ENCODE peak calls at places on chromosome 3, in four cellular contexts. One of them, this sample, is unnamed.

GRCh38 chr3:194185225-194185624 is 49.3 kb downstream of the HES1 start:
- DNase-seq in GM12878: no peak
- DNase-seq in A549: no peak
- DNase-seq in K562: no peak
- DNase-seq in this sample: no peak

GRCh38 chr3:184670091-184670602 is 41.7 kb downstream of the MAGEF1 start:
- DNase-seq in K562: no peak
- DNase-seq in A549: no peak
- DNase-seq in GM12878: no peak
- DNase-seq in this sample: no peak

GRCh38 chr3:113086506-113087461 is 96.0 kb downstream of the GTPBP8 start:
- DNase-seq in K562: no peak
- DNase-seq in GM12878: no peak
- DNase-seq in A549: peak; percentile 38
- DNase-seq in this sample: no peak

GRCh38 chr3:19147905-19148767 is at the start of gene KCNH8:
- DNase-seq in K562: peak; percentile 19
- DNase-seq in GM12878: no peak
- DNase-seq in A549: peak; percentile 3
- DNase-seq in this sample: no peak

GRCh38 chr3:194485876-194486539 is 794 bp downstream of the ATP13A3 start:
- DNase-seq in GM12878: no peak
- DNase-seq in A549: no peak
- DNase-seq in K562: peak; percentile 65
- DNase-seq in this sample: peak; percentile 31

GRCh38 chr3:10192953-10193691 is 28.4 kb downstream of the IRAK2 start:
- DNase-seq in A549: peak; percentile 60
- DNase-seq in K562: peak; percentile 53
- DNase-seq in GM12878: peak; percentile 91
- DNase-seq in this sample: peak; percentile 96

GRCh38 chr3:128408693-128409620 is 57.7 kb downstream of the DNAJB8 start:
- DNase-seq in GM12878: no peak
- DNase-seq in K562: no peak
- DNase-seq in A549: no peak
- DNase-seq in this sample: no peak

GRCh38 chr3:17686613-17687012 is 55.8 kb downstream of the TBC1D5 start:
- DNase-seq in A549: peak; percentile 13
- DNase-seq in K562: no peak
- DNase-seq in GM12878: no peak
- DNase-seq in this sample: no peak

GRCh38 chr3:158574646-158575045 is 3.7 kb downstream of the MLF1 start:
- DNase-seq in A549: no peak
- DNase-seq in K562: no peak
- DNase-seq in GM12878: no peak
- DNase-seq in this sample: no peak

GRCh38 chr3:76624128-76624527 is 415.8 kb upstream of the ROBO2 start:
- DNase-seq in GM12878: no peak
- DNase-seq in K562: peak; percentile 6
- DNase-seq in A549: no peak
- DNase-seq in this sample: no peak

GRCh38 chr3:186109897-186110803 is 1.3 kb upstream of the ETV5 start:
- DNase-seq in GM12878: no peak
- DNase-seq in K562: peak; percentile 34
- DNase-seq in A549: peak; percentile 10
- DNase-seq in this sample: peak; percentile 21

GRCh38 chr3:177553586-177553985 is 356.3 kb upstream of the TBL1XR1 start:
- DNase-seq in GM12878: no peak
- DNase-seq in K562: no peak
- DNase-seq in A549: no peak
- DNase-seq in this sample: no peak

GRCh38 chr3:46400000-46400734 is 6.7 kb downstream of the CCR5AS start:
- DNase-seq in GM12878: no peak
- DNase-seq in K562: peak; percentile 66
- DNase-seq in A549: no peak
- DNase-seq in this sample: peak; percentile 62

GRCh38 chr3:115239717-115240116 is 92.6 kb upstream of the ZBTB20 start:
- DNase-seq in K562: peak; percentile 31
- DNase-seq in A549: peak; percentile 83
- DNase-seq in GM12878: no peak
- DNase-seq in this sample: peak; percentile 100

GRCh38 chr3:133821767-133822638 is 16.4 kb downstream of the SRPRB start:
- DNase-seq in GM12878: no peak
- DNase-seq in K562: peak; percentile 33
- DNase-seq in A549: no peak
- DNase-seq in this sample: peak; percentile 80

GRCh38 chr3:57972421-57973111 is 35.7 kb upstream of the FLNB start:
- DNase-seq in A549: no peak
- DNase-seq in GM12878: no peak
- DNase-seq in K562: no peak
- DNase-seq in this sample: no peak
- H3K4me2 ChIP-seq in A549: peak overlapping the region; percentile 62
- H3K4me2 ChIP-seq in GM12878: no peak overlapping the region
- H3K4me2 ChIP-seq in K562: no peak overlapping the region
- H3K4me2 ChIP-seq in this sample: no peak overlapping the region

GRCh38 chr3:98730338-98730737 is 32.8 kb upstream of the ST3GAL6 start:
- DNase-seq in GM12878: peak; percentile 71
- DNase-seq in A549: no peak
- DNase-seq in K562: no peak
- DNase-seq in this sample: no peak
- TF ChIP-seq ELK1 in GM12878: no peak
- TF ChIP-seq ELK1 in A549: no peak
- TF ChIP-seq ELK1 in K562: no peak
- TF ChIP-seq ELK1 in this sample: no peak

DNA sequence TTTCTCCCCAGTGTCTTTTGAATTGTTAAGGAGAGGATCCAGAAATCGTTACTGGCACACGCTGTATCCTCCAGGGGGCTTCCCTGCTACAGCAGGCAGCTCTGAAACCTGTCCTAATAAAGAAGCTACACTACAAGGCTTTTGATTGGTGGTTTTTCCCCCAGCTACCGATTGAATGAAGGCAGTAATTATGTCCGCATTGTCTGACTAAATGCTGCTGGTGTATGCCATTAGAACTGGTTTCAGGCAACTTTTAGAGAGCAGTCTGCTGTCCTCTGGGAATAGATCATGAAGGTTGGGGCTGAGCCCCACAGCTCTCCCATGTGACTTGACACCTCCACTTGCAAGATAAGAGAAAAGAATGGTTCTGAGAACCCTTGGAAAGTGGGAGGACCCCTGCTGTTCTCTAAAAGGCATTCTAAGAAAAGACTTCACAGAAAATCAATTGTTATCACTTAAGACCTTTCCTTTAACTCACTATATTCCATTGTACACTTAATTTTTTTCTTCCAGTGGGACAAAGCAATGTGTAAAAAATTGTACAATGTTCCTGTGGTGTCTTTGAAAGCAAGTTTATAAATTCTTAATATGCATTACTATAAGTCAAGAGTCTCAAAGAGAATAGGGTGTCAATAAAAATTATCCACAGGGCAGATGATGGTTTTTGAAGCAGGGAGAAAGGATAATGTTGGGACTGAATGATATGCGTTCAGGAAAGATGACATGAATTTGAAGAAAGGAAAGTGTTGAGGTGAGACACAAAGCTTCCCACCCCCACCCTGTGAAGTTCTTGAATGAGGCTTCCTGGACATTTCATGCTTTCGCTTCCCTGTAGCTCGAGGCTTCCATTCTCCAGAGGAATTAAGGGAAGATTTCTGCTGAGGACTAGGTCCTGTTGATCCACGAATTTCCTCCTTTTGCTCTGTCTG is 53.0 kb upstream of the DAZL start:
- DNase-seq in K562: peak; percentile 24
- DNase-seq in A549: no peak
- DNase-seq in GM12878: no peak
- DNase-seq in this sample: no peak
- TF ChIP-seq BHLHE40 in K562: no peak
- TF ChIP-seq BHLHE40 in A549: no peak
- TF ChIP-seq BHLHE40 in GM12878: no peak
- TF ChIP-seq BHLHE40 in this sample: no peak

GRCh38 chr3:150248865-150249360 is 159.2 kb upstream of the TSC22D2 start:
- DNase-seq in K562: no peak
- DNase-seq in GM12878: no peak
- DNase-seq in A549: no peak
- DNase-seq in this sample: no peak
- H3K4me2 ChIP-seq in K562: no peak overlapping the region
- H3K4me2 ChIP-seq in GM12878: no peak overlapping the region
- H3K4me2 ChIP-seq in A549: no peak overlapping the region
- H3K4me2 ChIP-seq in this sample: peak overlapping the region; percentile 66

GRCh38 chr3:11300970-11301369 is 28.8 kb downstream of the ATG7 start:
- DNase-seq in K562: no peak
- DNase-seq in A549: no peak
- DNase-seq in GM12878: peak; percentile 46
- DNase-seq in this sample: peak; percentile 59

GRCh38 chr3:11306815-11307589 is 34.8 kb downstream of the ATG7 start:
- DNase-seq in K562: no peak
- DNase-seq in GM12878: no peak
- DNase-seq in A549: no peak
- DNase-seq in this sample: peak; percentile 49

GRCh38 chr3:11304160-11304559 is 32.0 kb downstream of the ATG7 start:
- DNase-seq in A549: no peak
- DNase-seq in K562: no peak
- DNase-seq in GM12878: no peak
- DNase-seq in this sample: no peak

GRCh38 chr3:11305509-11305908 is 33.3 kb downstream of the ATG7 start:
- DNase-seq in A549: no peak
- DNase-seq in GM12878: no peak
- DNase-seq in K562: no peak
- DNase-seq in this sample: peak; percentile 29

DNA sequence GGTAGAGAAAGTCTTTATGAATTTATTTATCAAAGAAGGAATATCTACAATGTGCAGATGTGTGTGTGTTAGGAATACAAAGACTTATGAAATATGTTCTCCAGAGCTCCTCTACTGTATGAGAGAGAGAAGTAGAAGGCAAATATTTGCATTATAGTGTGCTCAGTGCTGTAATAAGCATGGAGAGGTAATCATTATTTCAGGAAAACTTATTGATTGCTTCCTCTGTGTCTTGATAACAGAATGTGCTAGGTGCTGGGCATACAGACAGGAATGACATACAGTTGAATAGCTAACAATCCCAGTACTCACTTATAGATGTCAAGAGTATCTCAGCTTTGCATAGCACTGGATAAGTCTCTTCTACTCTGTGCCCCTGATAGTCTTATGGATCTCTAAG is 30.2 kb downstream of the ATG7 start:
- DNase-seq in A549: no peak
- DNase-seq in K562: no peak
- DNase-seq in GM12878: no peak
- DNase-seq in this sample: no peak
- TF ChIP-seq ELK1 in A549: no peak
- TF ChIP-seq ELK1 in K562: no peak
- TF ChIP-seq ELK1 in GM12878: no peak
- TF ChIP-seq ELK1 in this sample: no peak

GRCh38 chr3:96192951-96193350 is 621.4 kb upstream of the EPHA6 start:
- DNase-seq in K562: no peak
- DNase-seq in GM12878: no peak
- DNase-seq in A549: no peak
- DNase-seq in this sample: no peak
- TF ChIP-seq BHLHE40 in K562: no peak
- TF ChIP-seq BHLHE40 in GM12878: no peak
- TF ChIP-seq BHLHE40 in A549: no peak
- TF ChIP-seq BHLHE40 in this sample: no peak

GRCh38 chr3:127110982-127111693 is 81.8 kb upstream of the PRR23E start:
- DNase-seq in A549: no peak
- DNase-seq in K562: no peak
- DNase-seq in GM12878: no peak
- DNase-seq in this sample: no peak

GRCh38 chr3:127115691-127116351 is 77.1 kb upstream of the PRR23E start:
- DNase-seq in A549: no peak
- DNase-seq in GM12878: no peak
- DNase-seq in K562: no peak
- DNase-seq in this sample: no peak

GRCh38 chr3:127114337-127115070 is 78.4 kb upstream of the PRR23E start:
- DNase-seq in GM12878: no peak
- DNase-seq in A549: no peak
- DNase-seq in K562: no peak
- DNase-seq in this sample: no peak

GRCh38 chr3:127113571-127113891 is 79.4 kb upstream of the PRR23E start:
- DNase-seq in GM12878: no peak
- DNase-seq in K562: no peak
- DNase-seq in A549: no peak
- DNase-seq in this sample: no peak

GRCh38 chr3:127112796-127113570 is 79.9 kb upstream of the PRR23E start:
- DNase-seq in K562: no peak
- DNase-seq in A549: no peak
- DNase-seq in GM12878: no peak
- DNase-seq in this sample: no peak
- H3K4me2 ChIP-seq in K562: no peak overlapping the region
- H3K4me2 ChIP-seq in A549: peak overlapping the region; percentile 36
- H3K4me2 ChIP-seq in GM12878: no peak overlapping the region
- H3K4me2 ChIP-seq in this sample: no peak overlapping the region

DNA sequence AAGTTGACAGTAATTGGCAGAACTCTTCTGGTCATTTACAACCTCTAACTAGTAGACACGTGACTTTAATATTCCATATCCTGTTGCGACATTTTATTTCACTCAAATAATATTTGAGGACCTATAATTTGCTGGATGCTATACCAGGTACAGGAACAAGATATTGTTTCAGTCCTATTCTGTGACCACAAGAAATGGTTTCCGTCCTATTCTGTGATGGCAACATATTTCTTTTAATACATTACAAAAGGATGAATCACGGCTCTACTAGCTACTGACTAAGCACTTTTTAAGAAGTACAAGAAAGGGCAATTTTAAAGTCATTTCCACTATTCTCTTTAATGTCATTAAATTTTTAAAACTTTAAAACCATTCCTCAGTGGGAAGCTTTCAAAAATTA is 400.2 kb downstream of the CNTN3 start:
- DNase-seq in GM12878: no peak
- DNase-seq in A549: no peak
- DNase-seq in K562: no peak
- DNase-seq in this sample: no peak
- TF ChIP-seq ELK1 in GM12878: no peak
- TF ChIP-seq ELK1 in A549: no peak
- TF ChIP-seq ELK1 in K562: no peak
- TF ChIP-seq ELK1 in this sample: no peak

DNA sequence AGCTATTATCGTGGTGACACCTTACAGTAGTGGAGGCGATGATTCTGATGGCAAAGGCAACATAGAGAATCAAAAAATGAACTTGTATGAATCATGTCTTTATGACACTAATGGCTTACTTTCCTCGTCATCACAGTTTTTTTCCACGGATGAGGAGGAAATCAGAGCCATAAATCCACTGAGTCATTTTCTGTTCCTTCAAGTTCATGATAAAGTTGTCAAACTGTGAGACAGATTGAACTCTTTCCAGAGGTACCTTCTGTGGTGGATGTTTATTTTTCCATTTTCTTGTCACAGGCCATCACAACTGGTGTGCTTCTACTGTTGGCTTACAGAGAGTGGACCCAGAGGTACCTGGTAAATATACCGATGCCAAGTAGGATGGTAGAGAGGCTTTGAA is 8.5 kb downstream of the TMEM212 start:
- DNase-seq in A549: no peak
- DNase-seq in K562: no peak
- DNase-seq in GM12878: no peak
- DNase-seq in this sample: peak; percentile 87
- TF ChIP-seq BHLHE40 in A549: no peak
- TF ChIP-seq BHLHE40 in K562: no peak
- TF ChIP-seq BHLHE40 in GM12878: no peak
- TF ChIP-seq BHLHE40 in this sample: no peak